ENCODE peak calls at places on chromosome 1, in nine cellular contexts. K is GM13976, R is heart right ventricle, U is fibroblast of pulmonary artery, C is HFF-Myc, Z is tibial nerve, T is AG09309, L is prostate gland, E is adrenal gland. W is an unnamed sample.

GRCh38 chr1:111747282-111747734 is 8.1 kb upstream of the INKA2 start:
- DNase-seq in K (peak; percentile 75), C (peak; percentile 69), L (peak; percentile 36), T (no peak), E (peak; percentile 76), U (peak; percentile 89), R (peak; percentile 71), Z (no peak), W (no peak)

GRCh38 chr1:162973381-162973795 is 95.8 kb upstream of the RGS4 start:
- DNase-seq in R (no peak), C (peak; percentile 46), T (peak; percentile 90), L (no peak), U (peak; percentile 93), E (no peak), K (no peak), Z (no peak), W (no peak)

GRCh38 chr1:225652726-225653462 is at the start of gene ENAH:
- DNase-seq in Z (peak; percentile 65), T (peak; percentile 28), K (peak; percentile 75), E (peak; percentile 85), U (peak; percentile 85), L (peak; percentile 78), C (no peak), R (peak; percentile 84), W (peak; percentile 88)

GRCh38 chr1:228939001-228939691 is 203.9 kb downstream of the RHOU start:
- DNase-seq in K (no peak), U (no peak), T (no peak), C (no peak), R (no peak), E (no peak), Z (no peak), L (no peak), W (no peak)

GRCh38 chr1:6329851-6330250 is 63.7 kb downstream of the ACOT7 start:
- DNase-seq in T (peak; percentile 21), L (no peak), E (no peak), U (peak; percentile 69), Z (no peak), R (peak; percentile 35), C (peak; percentile 55), K (no peak), W (no peak)

GRCh38 chr1:154420172-154420571 is 15.0 kb downstream of the IL6R start:
- DNase-seq in R (peak; percentile 83), T (no peak), L (peak; percentile 79), K (peak; percentile 70), C (peak; percentile 40), Z (peak; percentile 88), U (peak; percentile 97), E (peak; percentile 98), W (no peak)

GRCh38 chr1:112540395-112540794 is 31.6 kb downstream of the WNT2B start:
- DNase-seq in K (no peak), T (peak; percentile 47), E (no peak), L (no peak), R (no peak), Z (no peak), U (peak; percentile 27), C (no peak), W (no peak)

GRCh38 chr1:175679931-175680652 is 63.3 kb downstream of the TNR start:
- DNase-seq in U (no peak), R (no peak), E (no peak), L (no peak), Z (no peak), C (no peak), T (no peak), K (no peak), W (no peak)

GRCh38 chr1:197770243-197770642 is 5.0 kb downstream of the DENND1B start:
- DNase-seq in E (no peak), K (no peak), R (no peak), U (no peak), L (no peak), T (no peak), Z (no peak), C (no peak), W (no peak)

GRCh38 chr1:197771388-197771787 is 3.9 kb downstream of the DENND1B start:
- DNase-seq in R (no peak), U (no peak), K (no peak), Z (no peak), T (no peak), C (no peak), L (no peak), E (no peak), W (no peak)

GRCh38 chr1:197773856-197774255 is 1.4 kb downstream of the DENND1B start:
- DNase-seq in U (no peak), Z (no peak), K (no peak), L (no peak), E (no peak), R (no peak), T (no peak), C (no peak), W (no peak)

GRCh38 chr1:197774691-197775281 is 494 bp downstream of the DENND1B start:
- DNase-seq in U (peak; percentile 34), L (peak; percentile 25), K (peak; percentile 68), R (peak; percentile 51), T (no peak), E (peak; percentile 66), C (no peak), Z (no peak), W (peak; percentile 70)

DNA sequence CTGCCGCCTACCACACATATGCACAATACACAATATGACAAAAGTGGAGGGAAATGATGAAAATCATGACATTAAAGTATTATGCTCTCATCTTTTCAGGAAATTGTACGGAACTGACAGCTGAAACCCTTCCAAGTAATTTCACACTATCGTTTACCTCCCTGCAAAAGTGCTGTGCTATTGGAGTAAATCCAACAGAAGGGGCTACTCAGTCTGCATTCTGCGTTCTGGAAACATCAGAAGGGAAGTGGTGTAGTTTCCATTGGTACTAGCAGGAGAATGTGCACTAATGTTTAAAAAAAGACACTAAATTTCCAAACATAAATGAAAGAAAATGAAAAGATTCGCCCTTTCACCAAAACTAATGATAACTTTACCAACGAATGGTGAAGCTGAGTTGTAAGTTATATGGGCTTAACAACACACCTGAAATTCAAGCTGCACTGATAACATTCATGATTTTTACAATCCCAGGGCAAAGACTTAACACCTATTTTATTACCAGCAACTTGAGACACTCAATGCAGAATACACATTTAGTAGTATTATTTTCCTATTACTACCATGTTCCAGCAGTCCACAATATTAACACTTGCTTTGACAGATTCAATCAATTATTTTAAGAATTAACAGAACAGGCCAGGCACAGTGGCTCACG is 3.2 kb downstream of the DENND1B start:
- DNase-seq in L (no peak), T (no peak), R (no peak), U (no peak), K (no peak), E (no peak), C (no peak), Z (no peak), W (no peak)
- TF ChIP-seq CTCF in L (no peak), T (no peak), R (no peak), U (no peak), K (no peak), E (no peak), C (no peak), Z (no peak), W (no peak)

DNA sequence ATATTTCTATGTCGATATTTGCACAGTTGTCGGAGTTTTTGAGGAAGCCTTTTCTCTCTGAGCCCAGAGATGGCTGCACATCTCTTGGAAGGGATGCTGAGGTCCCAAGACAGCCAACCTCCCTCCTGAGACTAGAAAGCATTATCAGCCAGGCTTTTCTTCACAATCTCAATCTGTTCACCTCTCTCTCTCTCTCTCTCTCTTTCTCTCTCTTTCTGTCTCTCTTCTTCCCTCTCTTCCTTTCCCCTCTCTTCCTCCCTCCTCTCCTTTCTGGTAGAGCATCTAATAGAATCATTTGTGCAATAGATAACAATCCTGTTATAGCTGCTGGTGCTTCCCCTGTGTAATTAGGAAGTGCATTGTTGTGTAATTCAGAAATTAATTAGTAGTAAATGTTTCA is 131.8 kb downstream of the CAPN8 start:
- DNase-seq in K (no peak), C (no peak), T (no peak), Z (no peak), E (no peak), R (no peak), L (no peak), U (no peak), W (no peak)
- TF ChIP-seq CTCF in K (no peak), C (no peak), T (no peak), Z (no peak), E (no peak), R (no peak), L (no peak), U (no peak), W (no peak)

GRCh38 chr1:183596500-183596899 is 6.2 kb upstream of the NCF2 start:
- DNase-seq in Z (no peak), E (no peak), L (no peak), U (no peak), R (no peak), C (no peak), T (no peak), K (no peak), W (no peak)

GRCh38 chr1:183597656-183598055 is 7.4 kb upstream of the NCF2 start:
- DNase-seq in L (no peak), U (no peak), E (no peak), K (no peak), R (no peak), C (no peak), T (no peak), Z (no peak), W (no peak)

GRCh38 chr1:183600136-183600535 is 9.9 kb upstream of the NCF2 start:
- DNase-seq in Z (no peak), R (no peak), K (no peak), C (no peak), T (peak; percentile 81), U (peak; percentile 97), E (no peak), L (no peak), W (no peak)

GRCh38 chr1:183595537-183595936 is 5.3 kb upstream of the NCF2 start:
- DNase-seq in R (no peak), C (no peak), U (no peak), T (no peak), E (no peak), K (no peak), L (no peak), Z (no peak), W (no peak)

DNA sequence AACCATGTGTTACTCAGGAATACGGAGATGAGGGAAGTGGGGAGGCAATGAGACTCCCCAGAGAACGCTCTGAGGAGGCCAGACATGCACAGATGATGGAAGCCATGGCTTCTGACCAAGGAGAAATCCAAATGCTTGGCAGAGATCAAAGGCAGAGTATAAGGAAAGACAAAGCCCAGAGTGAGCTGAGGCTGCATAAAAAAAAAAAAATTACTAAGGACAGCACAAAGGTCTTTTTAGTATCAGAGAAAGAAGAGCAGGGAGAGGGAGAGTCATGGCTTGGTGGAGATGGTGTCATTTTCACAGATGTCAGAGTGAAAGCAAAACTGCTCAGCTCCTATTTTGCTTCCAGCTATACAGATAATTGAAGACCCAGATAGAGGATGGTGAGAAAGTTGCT is 8.1 kb upstream of the NCF2 start:
- DNase-seq in E (no peak), Z (no peak), K (no peak), L (no peak), R (no peak), T (no peak), C (no peak), U (no peak), W (no peak)
- TF ChIP-seq CTCF in E (no peak), Z (no peak), K (no peak), L (no peak), R (no peak), T (no peak), C (no peak), U (no peak), W (no peak)

DNA sequence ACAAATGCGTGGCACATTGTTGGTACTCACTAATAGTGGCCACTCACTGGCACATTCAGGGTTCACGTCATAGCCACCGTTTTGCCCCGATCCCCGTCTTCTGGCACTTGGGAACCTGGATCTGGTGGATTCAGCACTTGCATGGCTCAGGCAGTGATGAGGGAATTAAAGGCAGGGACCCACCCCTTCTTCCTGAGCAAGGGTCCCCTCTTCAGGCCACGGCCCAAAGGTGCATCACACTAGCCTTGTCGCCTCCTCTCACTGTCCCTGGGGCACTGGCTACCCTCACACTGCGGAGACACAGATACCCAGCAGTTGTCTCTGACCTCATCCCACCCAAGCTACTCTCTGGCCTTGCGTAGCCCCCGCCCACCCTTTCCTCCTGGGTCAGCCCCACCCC is 19.9 kb upstream of the LDLRAP1 start:
- DNase-seq in U (peak; percentile 33), E (no peak), C (no peak), K (no peak), T (no peak), L (no peak), Z (no peak), R (no peak), W (no peak)
- TF ChIP-seq CTCF in U (peak; percentile 32), E (peak; percentile 39), C (no peak), K (no peak), T (peak; percentile 28), L (peak; percentile 23), Z (no peak), R (peak; percentile 13), W (no peak)

W was measured in type B pancreatic cell.